ENCODE peak calls at places on chromosomes 4 and X, in eight cellular contexts. One of them, this sample, is unnamed.

GRCh38 chr4:54016504-54016903 is 47.9 kb downstream of the CHIC2 start:
- DNase-seq in effector CD4-positive, alpha-beta T cell: no peak
- DNase-seq in ecto neural progenitor cell: no peak
- DNase-seq in hepatocyte: no peak
- DNase-seq in GM20000: no peak
- DNase-seq in GM03348: no peak
- DNase-seq in SK-N-SH: no peak
- DNase-seq in osteoblast: no peak
- DNase-seq in this sample: no peak

GRCh38 chrX:81996166-81996565 is 794.3 kb downstream of the SH3BGRL start:
- DNase-seq in effector CD4-positive, alpha-beta T cell: no peak
- DNase-seq in ecto neural progenitor cell: no peak
- DNase-seq in hepatocyte: peak
- DNase-seq in GM20000: no peak
- DNase-seq in GM03348: no peak
- DNase-seq in SK-N-SH: no peak
- DNase-seq in osteoblast: no peak
- DNase-seq in this sample: no peak

GRCh38 chr4:7068279-7068842 is 497 bp upstream of the GRPEL1 start:
- DNase-seq in effector CD4-positive, alpha-beta T cell: no peak
- DNase-seq in ecto neural progenitor cell: no peak
- DNase-seq in hepatocyte: no peak
- DNase-seq in GM20000: no peak
- DNase-seq in GM03348: no peak
- DNase-seq in SK-N-SH: no peak
- DNase-seq in osteoblast: no peak
- DNase-seq in this sample: no peak

GRCh38 chr4:99945718-99946345 is 586 bp downstream of the DNAJB14 start:
- DNase-seq in effector CD4-positive, alpha-beta T cell: no peak
- DNase-seq in ecto neural progenitor cell: no peak
- DNase-seq in hepatocyte: peak
- DNase-seq in GM20000: no peak
- DNase-seq in GM03348: peak
- DNase-seq in SK-N-SH: peak
- DNase-seq in osteoblast: peak
- DNase-seq in this sample: no peak

GRCh38 chr4:108861339-108861738 is 98.5 kb upstream of the ETNPPL start:
- DNase-seq in effector CD4-positive, alpha-beta T cell: no peak
- DNase-seq in ecto neural progenitor cell: no peak
- DNase-seq in hepatocyte: peak
- DNase-seq in GM20000: no peak
- DNase-seq in GM03348: no peak
- DNase-seq in SK-N-SH: no peak
- DNase-seq in osteoblast: no peak
- DNase-seq in this sample: no peak

GRCh38 chr4:8695237-8696219 is 103.0 kb downstream of the CPZ start:
- DNase-seq in effector CD4-positive, alpha-beta T cell: no peak
- DNase-seq in ecto neural progenitor cell: peak
- DNase-seq in hepatocyte: no peak
- DNase-seq in GM20000: no peak
- DNase-seq in GM03348: no peak
- DNase-seq in SK-N-SH: no peak
- DNase-seq in osteoblast: peak
- DNase-seq in this sample: no peak

GRCh38 chr4:153447175-153447887 is 18.8 kb upstream of the TMEM131L start:
- DNase-seq in effector CD4-positive, alpha-beta T cell: no peak
- DNase-seq in ecto neural progenitor cell: no peak
- DNase-seq in hepatocyte: peak
- DNase-seq in GM20000: no peak
- DNase-seq in GM03348: peak
- DNase-seq in SK-N-SH: no peak
- DNase-seq in osteoblast: peak
- DNase-seq in this sample: no peak

GRCh38 chr4:68466185-68466584 is 18.9 kb downstream of the TMPRSS11E start:
- DNase-seq in effector CD4-positive, alpha-beta T cell: no peak
- DNase-seq in ecto neural progenitor cell: no peak
- DNase-seq in hepatocyte: no peak
- DNase-seq in GM20000: no peak
- DNase-seq in GM03348: peak
- DNase-seq in SK-N-SH: no peak
- DNase-seq in osteoblast: no peak
- DNase-seq in this sample: no peak

GRCh38 chr4:16157609-16158503 is 68.4 kb downstream of the TAPT1 start:
- DNase-seq in effector CD4-positive, alpha-beta T cell: no peak
- DNase-seq in ecto neural progenitor cell: peak
- DNase-seq in hepatocyte: no peak
- DNase-seq in GM20000: no peak
- DNase-seq in GM03348: peak
- DNase-seq in SK-N-SH: no peak
- DNase-seq in osteoblast: no peak
- DNase-seq in this sample: no peak

This sample was measured in HFF-Myc.